ENCODE peak calls at places on chromosomes 16 and 17, in four cellular contexts. Z, L, D and T are unnamed samples.

GRCh38 chr16:70331588-70332358 is 14.9 kb upstream of the DDX19A start:
- DNase-seq in L (no peak), Z (no peak), D (no peak), T (no peak)

GRCh38 chr16:442976-443375 is 17.5 kb downstream of the RAB11FIP3 start:
- DNase-seq in D (no peak), L (no peak), Z (no peak), T (no peak)

GRCh38 chr16:84820771-84821170 is 986 bp downstream of the CRISPLD2 start:
- DNase-seq in D (no peak), L (no peak), Z (peak), T (no peak)

GRCh38 chr17:33335491-33336173 is 42.5 kb upstream of the ASIC2 start:
- DNase-seq in D (no peak), L (no peak), Z (no peak), T (no peak)

GRCh38 chr16:79050063-79050462 is 550.5 kb downstream of the MAF start:
- DNase-seq in L (no peak), Z (no peak), D (no peak), T (peak)

GRCh38 chr16:47986031-47986430 is 169.8 kb downstream of the ABCC12 start:
- DNase-seq in D (no peak), L (no peak), Z (no peak), T (no peak)

GRCh38 chr16:48504216-48504615 is 105.8 kb downstream of the N4BP1 start:
- DNase-seq in Z (no peak), L (no peak), D (no peak), T (no peak)

GRCh38 chr16:19831678-19832077 is 53.0 kb downstream of the GPRC5B start:
- DNase-seq in Z (no peak), L (no peak), D (no peak), T (no peak)

GRCh38 chr17:2701161-2701995 is 10.2 kb downstream of the CLUH start:
- DNase-seq in Z (no peak), D (peak), L (no peak), T (no peak)
- TF ChIP-seq POLR2A in Z (no peak), D (no peak), L (no peak), T (no peak)

GRCh38 chr17:15263680-15264079 is 1.4 kb downstream of the PMP22 start:
- DNase-seq in D (no peak), L (no peak), Z (no peak), T (no peak)

GRCh38 chr17:15263206-15263579 is 1.9 kb downstream of the PMP22 start:
- DNase-seq in L (peak), D (peak), Z (peak), T (peak)

GRCh38 chr17:15266325-15266950 is 1.3 kb upstream of the PMP22 start:
- DNase-seq in L (peak), Z (no peak), D (no peak), T (no peak)

GRCh38 chr17:15264542-15264941 is 584 bp downstream of the PMP22 start:
- DNase-seq in D (no peak), L (peak), Z (peak), T (peak)

GRCh38 chr17:15265131-15265530 is at the start of gene PMP22:
- DNase-seq in Z (peak), L (peak), D (no peak), T (no peak)
- H3K4me3 ChIP-seq in Z (peak), L (peak), D (peak), T (no peak)

GRCh38 chr17:58329035-58329807 is 626 bp upstream of the TSPOAP1 start:
- DNase-seq in L (no peak), Z (peak), D (no peak), T (no peak)
- TF ChIP-seq POLR2A in L (no peak), Z (no peak), D (no peak), T (no peak)

GRCh38 chr17:73613947-73614655 is 30.1 kb downstream of the SDK2 start:
- DNase-seq in D (no peak), Z (no peak), L (no peak), T (no peak)

GRCh38 chr17:73616120-73616872 is 27.9 kb downstream of the SDK2 start:
- DNase-seq in Z (no peak), L (no peak), D (no peak), T (no peak)

GRCh38 chr17:73611630-73612029 is 32.6 kb downstream of the SDK2 start:
- DNase-seq in D (no peak), L (no peak), Z (no peak), T (no peak)

GRCh38 chr17:73612074-73612473 is 32.2 kb downstream of the SDK2 start:
- DNase-seq in D (no peak), Z (no peak), L (no peak), T (no peak)

GRCh38 chr17:73613271-73613941 is 30.8 kb downstream of the SDK2 start:
- DNase-seq in D (no peak), Z (no peak), L (no peak), T (no peak)
- H3K4me3 ChIP-seq in D (no peak), Z (no peak), L (no peak), T (no peak)